ENCODE peak calls at places on chromosomes 13 and 19, in six cellular contexts. Y is colonic mucosa, Z is amygdala, A is iPS-NIHi11, I is T-helper 9 cell, T is NCI-H2029. B is an unnamed sample.

GRCh38 chr19:13018037-13018914 is 23.0 kb downstream of the NFIX start:
- DNase-seq in Y (no peak), Z (no peak), A (no peak), I (no peak), T (peak; percentile 10), B (peak; percentile 84)

GRCh38 chr19:35669566-35669965 is 3.2 kb downstream of the UPK1A start:
- DNase-seq in Y (no peak), Z (no peak), A (peak; percentile 4), I (no peak), T (no peak), B (no peak)

GRCh38 chr13:74062933-74063332 is 71.3 kb downstream of the KLF12 start:
- DNase-seq in Y (peak; percentile 24), Z (no peak), A (no peak), I (no peak), T (no peak), B (peak; percentile 72)

GRCh38 chr13:33003458-33004019 is 12.7 kb upstream of the KL start:
- DNase-seq in Y (no peak), Z (no peak), A (no peak), I (no peak), T (peak; percentile 36), B (no peak)

GRCh38 chr19:19176950-19177349 is 6.9 kb upstream of the MEF2B start:
- DNase-seq in Y (no peak), Z (no peak), A (no peak), I (no peak), T (no peak), B (no peak)

GRCh38 chr13:110258876-110259631 is 47.9 kb downstream of the COL4A1 start:
- DNase-seq in Y (no peak), Z (no peak), A (no peak), I (no peak), T (no peak), B (no peak)

GRCh38 chr19:4472174-4472974 is at the start of gene HDGFL2:
- DNase-seq in Y (no peak), Z (no peak), A (no peak), I (no peak), T (no peak), B (peak; percentile 41)

GRCh38 chr13:108924154-108924940 is 294.9 kb downstream of the MYO16 start:
- DNase-seq in Y (no peak), Z (no peak), A (no peak), I (no peak), T (no peak), B (no peak)